ENCODE peak calls at places on chromosomes 16 and 17, in four cellular contexts. W is A172, K is EH, B is aorta. Z is an unnamed sample.

GRCh38 chr16:23071202-23072083 is 77.8 kb downstream of the USP31 start:
- DNase-seq in W (no peak), K (peak; percentile 33), B (no peak), Z (peak; percentile 10)

GRCh38 chr17:68495081-68495480 is 17.1 kb upstream of the PRKAR1A start:
- DNase-seq in W (no peak), K (no peak), B (no peak), Z (no peak)

GRCh38 chr17:64707077-64707591 is 45.0 kb upstream of the SMURF2 start:
- DNase-seq in W (peak; percentile 100), K (peak; percentile 100), B (peak; percentile 95), Z (peak; percentile 98)

GRCh38 chr17:4440690-4441686 is 7.2 kb downstream of the SPNS3 start:
- DNase-seq in W (peak; percentile 44), K (no peak), B (no peak), Z (no peak)

GRCh38 chr17:4956493-4957061 is 5.7 kb downstream of the ENO3 start:
- DNase-seq in W (no peak), K (no peak), B (no peak), Z (no peak)

GRCh38 chr16:65044861-65045260 is 77.0 kb downstream of the CDH11 start:
- DNase-seq in W (no peak), K (peak; percentile 92), B (no peak), Z (peak; percentile 2)

GRCh38 chr17:12256380-12256995 is 235.8 kb downstream of the MAP2K4 start:
- DNase-seq in W (peak; percentile 46), K (peak; percentile 84), B (no peak), Z (peak; percentile 56)

GRCh38 chr17:9729034-9729650 is 62.2 kb downstream of the DHRS7C start:
- DNase-seq in W (peak; percentile 74), K (peak; percentile 55), B (no peak), Z (peak; percentile 67)

GRCh38 chr16:2428051-2428786 is 1.0 kb upstream of the CCNF start:
- DNase-seq in W (no peak), K (peak; percentile 47), B (peak; percentile 82), Z (no peak)

GRCh38 chr17:35577826-35578194 is 561 bp downstream of the PEX12 start:
- DNase-seq in W (no peak), K (peak; percentile 34), B (no peak), Z (no peak)

GRCh38 chr16:57115504-57116182 is 23.3 kb downstream of the CPNE2 start:
- DNase-seq in W (peak; percentile 66), K (no peak), B (peak; percentile 82), Z (no peak)

GRCh38 chr16:8674413-8675022 is at the start of gene ABAT:
- DNase-seq in W (peak; percentile 63), K (peak; percentile 84), B (peak; percentile 97), Z (peak; percentile 83)

GRCh38 chr17:82309656-82310570 is 7.5 kb downstream of the CD7 start:
- DNase-seq in W (no peak), K (no peak), B (no peak), Z (no peak)

GRCh38 chr16:80997139-80997798 is 9.4 kb downstream of the CMC2 start:
- DNase-seq in W (no peak), K (peak; percentile 50), B (no peak), Z (no peak)

GRCh38 chr17:74455025-74455585 is 11.3 kb upstream of the CD300A start:
- DNase-seq in W (no peak), K (no peak), B (no peak), Z (no peak)

GRCh38 chr17:740240-741055 is 8.1 kb downstream of the TLCD3A start:
- DNase-seq in W (no peak), K (no peak), B (no peak), Z (no peak)

GRCh38 chr16:8989099-8989878 is 25.6 kb upstream of the USP7 start:
- DNase-seq in W (peak; percentile 32), K (no peak), B (no peak), Z (no peak)

GRCh38 chr17:4658478-4659305 is 17.2 kb upstream of the ALOX15 start:
- DNase-seq in W (peak; percentile 94), K (peak; percentile 61), B (no peak), Z (peak; percentile 18)

GRCh38 chr17:46962374-46962790 is 16.7 kb downstream of the RPRML start:
- DNase-seq in W (peak; percentile 93), K (peak; percentile 84), B (peak; percentile 38), Z (peak; percentile 35)

GRCh38 chr16:1195393-1195666 is 29.7 kb downstream of the TPSG1 start:
- DNase-seq in W (no peak), K (no peak), B (no peak), Z (no peak)

GRCh38 chr17:29196784-29197515 is 16.8 kb upstream of the MYO18A start:
- DNase-seq in W (no peak), K (no peak), B (no peak), Z (no peak)

GRCh38 chr17:2892305-2892971 is 96.2 kb downstream of the RAP1GAP2 start:
- DNase-seq in W (peak; percentile 99), K (peak; percentile 89), B (no peak), Z (peak; percentile 98)

Z was measured in MCF 10A.